ENCODE peak calls at places on chromosomes 7 and 10, in ten cellular contexts. Q is heart left ventricle; G is H9; U is mucosa of descending colon; S is astrocyte; O is GM10248; C is spleen; L is CD4-positive, alpha-beta T cell; I is foreskin fibroblast; T is sigmoid colon. W is an unnamed sample.

GRCh38 chr7:37508063-37508462 is 59.4 kb upstream of the ELMO1 start:
- DNase-seq in Q (no peak), G (no peak), U (no peak), S (no peak), O (no peak), C (no peak), L (no peak), I (no peak), T (no peak), W (no peak)

GRCh38 chr10:110425684-110426293 is 71.9 kb upstream of the DUSP5 start:
- DNase-seq in Q (no peak), G (no peak), U (no peak), S (peak), O (peak), C (no peak), L (no peak), I (peak), T (no peak), W (no peak)

GRCh38 chr10:77943086-77943901 is 16.7 kb upstream of the DLG5 start:
- DNase-seq in Q (no peak), G (peak), U (no peak), S (peak), O (no peak), C (no peak), L (no peak), I (peak), T (peak), W (no peak)

GRCh38 chr7:44291066-44291732 is 34.2 kb downstream of the CAMK2B start:
- DNase-seq in Q (peak), G (no peak), U (peak), S (peak), O (no peak), C (peak), L (no peak), I (no peak), T (peak), W (peak)

GRCh38 chr10:5945561-5946418 is 31.6 kb downstream of the IL15RA start:
- DNase-seq in Q (peak), G (no peak), U (no peak), S (peak), O (no peak), C (peak), L (no peak), I (peak), T (peak), W (no peak)

GRCh38 chr10:70274643-70275042 is 9.2 kb downstream of the NPFFR1 start:
- DNase-seq in Q (no peak), G (no peak), U (no peak), S (peak), O (no peak), C (no peak), L (no peak), I (peak), T (peak), W (peak)

GRCh38 chr10:89158446-89158845 is 48.7 kb downstream of the CH25H start:
- DNase-seq in Q (no peak), G (no peak), U (no peak), S (peak), O (no peak), C (no peak), L (no peak), I (peak), T (no peak), W (no peak)

GRCh38 chr7:135692055-135692454 is 29.7 kb downstream of the STMP1 start:
- DNase-seq in Q (no peak), G (no peak), U (no peak), S (peak), O (no peak), C (no peak), L (no peak), I (no peak), T (no peak), W (no peak)

GRCh38 chr10:88477343-88478085 is 105.6 kb downstream of the RNLS start:
- DNase-seq in Q (no peak), G (no peak), U (no peak), S (peak), O (no peak), C (no peak), L (no peak), I (peak), T (no peak), W (no peak)

GRCh38 chr10:45204954-45205775 is 110.2 kb downstream of the OR13A1 start:
- DNase-seq in Q (no peak), G (no peak), U (no peak), S (no peak), O (no peak), C (no peak), L (no peak), I (no peak), T (no peak), W (no peak)

GRCh38 chr7:134246761-134247160 is 70.0 kb downstream of the SLC35B4 start:
- DNase-seq in Q (no peak), G (no peak), U (no peak), S (no peak), O (no peak), C (no peak), L (no peak), I (no peak), T (no peak), W (no peak)

GRCh38 chr7:70766694-70767093 is 365.2 kb upstream of the GALNT17 start:
- DNase-seq in Q (no peak), G (no peak), U (no peak), S (no peak), O (no peak), C (no peak), L (no peak), I (no peak), T (no peak), W (no peak)

GRCh38 chr7:125683156-125683555 is 753.5 kb upstream of the POT1 start:
- DNase-seq in Q (no peak), G (no peak), U (no peak), S (no peak), O (no peak), C (no peak), L (no peak), I (no peak), T (no peak), W (no peak)

GRCh38 chr10:92990615-92991014 is 70.0 kb upstream of the CYP26C1 start:
- DNase-seq in Q (no peak), G (no peak), U (no peak), S (peak), O (peak), C (no peak), L (no peak), I (peak), T (no peak), W (no peak)

GRCh38 chr10:18523025-18523424 is 128.4 kb downstream of the NSUN6 start:
- DNase-seq in Q (no peak), G (no peak), U (no peak), S (peak), O (no peak), C (no peak), L (no peak), I (peak), T (no peak), W (no peak)

DNA sequence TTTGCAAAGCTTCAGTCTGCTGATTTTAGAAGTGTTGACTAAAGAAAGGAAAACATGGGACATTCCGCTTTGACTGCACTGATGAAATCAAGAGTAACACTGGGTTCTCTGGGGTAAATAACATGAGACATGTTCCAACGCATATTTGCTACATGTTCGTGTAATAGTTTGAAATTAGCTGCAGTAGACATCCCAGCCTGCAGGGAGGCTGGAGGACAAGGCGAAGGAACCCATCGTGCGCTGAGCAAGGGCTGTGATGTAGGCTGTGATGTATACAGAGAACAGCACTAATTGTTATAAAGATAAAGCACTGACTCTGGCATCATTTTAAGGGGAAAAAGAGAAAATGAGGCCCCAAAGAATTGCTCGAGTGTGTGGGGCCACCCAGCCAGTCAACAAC is 40.3 kb downstream of the SFMBT2 start:
- DNase-seq in Q (no peak), G (no peak), U (no peak), S (no peak), O (no peak), C (no peak), L (no peak), I (no peak), T (no peak), W (no peak)
- TF ChIP-seq CTCF in Q (no peak), G (no peak), U (no peak), S (no peak), O (no peak), C (no peak), L (no peak), I (no peak), T (no peak), W (no peak)

DNA sequence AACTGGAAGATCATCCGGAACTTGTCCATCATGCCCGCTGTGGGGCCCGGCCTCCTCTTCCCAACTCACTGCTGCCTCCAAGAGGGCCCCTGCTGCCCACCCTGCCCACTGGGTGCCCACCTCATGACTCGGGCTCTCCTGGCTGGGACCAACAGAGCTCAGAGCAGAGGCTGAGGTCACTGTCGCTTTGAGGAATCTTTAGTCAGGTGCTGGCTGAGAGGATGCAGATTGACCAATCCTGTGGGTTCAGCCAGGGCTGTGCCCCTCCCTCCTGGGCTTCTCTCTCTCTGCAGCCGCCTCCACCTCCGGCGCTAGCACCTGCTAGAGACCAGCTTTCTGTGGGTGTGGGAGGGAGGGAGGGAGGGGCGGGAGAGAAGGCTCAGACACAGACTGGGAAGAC is at the start of gene CALHM1:
- DNase-seq in Q (no peak), G (peak), U (no peak), S (no peak), O (peak), C (no peak), L (no peak), I (no peak), T (no peak), W (no peak)
- TF ChIP-seq CTCF in Q (no peak), G (no peak), U (no peak), S (no peak), O (no peak), C (no peak), L (no peak), I (no peak), T (no peak), W (no peak)

GRCh38 chr10:22415072-22415471 is 69.8 kb downstream of the SPAG6 start:
- DNase-seq in Q (no peak), G (no peak), U (no peak), S (no peak), O (no peak), C (no peak), L (no peak), I (no peak), T (no peak), W (no peak)

GRCh38 chr10:22420787-22421517 is 75.7 kb downstream of the SPAG6 start:
- DNase-seq in Q (no peak), G (no peak), U (no peak), S (no peak), O (peak), C (no peak), L (no peak), I (peak), T (no peak), W (no peak)

GRCh38 chr10:22414146-22414545 is 68.8 kb downstream of the SPAG6 start:
- DNase-seq in Q (no peak), G (no peak), U (no peak), S (peak), O (no peak), C (no peak), L (no peak), I (no peak), T (no peak), W (no peak)

GRCh38 chr10:22417736-22418268 is 72.5 kb downstream of the SPAG6 start:
- DNase-seq in Q (no peak), G (no peak), U (no peak), S (no peak), O (no peak), C (no peak), L (no peak), I (no peak), T (no peak), W (no peak)
- TF ChIP-seq CTCF in Q (no peak), G (no peak), U (no peak), S (no peak), O (no peak), C (no peak), L (no peak), I (no peak), T (no peak), W (no peak)

GRCh38 chr10:27152687-27153086 is 1.5 kb downstream of the YME1L1 start:
- DNase-seq in Q (no peak), G (no peak), U (no peak), S (no peak), O (no peak), C (no peak), L (no peak), I (no peak), T (no peak), W (no peak)
- TF ChIP-seq CTCF in Q (no peak), G (no peak), U (no peak), S (no peak), O (no peak), C (no peak), L (no peak), I (no peak), T (no peak), W (no peak)